ENCODE peak calls at places on chromosomes 12 and 14, in four cellular contexts. H, F, X and A are unnamed samples. For H3K27me3, the result is how much of the 10 kb centered on the place peaks cover.

GRCh38 chr12:61355105-61355504 is 905.1 kb upstream of the USP15 start:
- DNase-seq in H (no peak), F (no peak), X (no peak), A (no peak)

GRCh38 chr14:64196668-64197411 is 97.3 kb downstream of the ESR2 start:
- DNase-seq in F (no peak), H (peak), X (peak), A (no peak)

GRCh38 chr14:97524579-97525319 is 727.6 kb downstream of the VRK1 start:
- DNase-seq in H (no peak), F (no peak), X (no peak), A (no peak)

GRCh38 chr14:90396342-90397339 is at the start of gene CALM1:
- DNase-seq in X (peak), F (peak), H (peak), A (peak)

GRCh38 chr12:574475-575128 is 88.6 kb downstream of the NINJ2 start:
- DNase-seq in H (peak), X (no peak), F (peak), A (no peak)

GRCh38 chr12:61452076-61452475 is 808.1 kb upstream of the USP15 start:
- DNase-seq in H (no peak), F (no peak), X (peak), A (peak)

GRCh38 chr14:22791302-22791701 is 23.9 kb downstream of the SLC7A7 start:
- DNase-seq in F (no peak), X (peak), H (peak), A (peak)

GRCh38 chr12:55172686-55173085 is 46.5 kb downstream of the OR9K2 start:
- DNase-seq in X (no peak), F (no peak), H (no peak), A (no peak)

GRCh38 chr12:42474391-42474790 is 115.2 kb downstream of the PRICKLE1 start:
- DNase-seq in F (no peak), H (peak), X (no peak), A (peak)

GRCh38 chr12:53777936-53778644 is 26.3 kb upstream of the CISTR start:
- DNase-seq in H (no peak), X (no peak), F (no peak), A (no peak)

GRCh38 chr14:67566908-67567307 is 33.2 kb downstream of the PIGH start:
- DNase-seq in F (peak), X (no peak), H (no peak), A (no peak)

GRCh38 chr12:18340796-18341195 is 79.5 kb downstream of the PIK3C2G start:
- DNase-seq in F (no peak), H (no peak), X (no peak), A (no peak)

GRCh38 chr14:73746540-73747385 is 32.6 kb upstream of the PNMA1 start:
- DNase-seq in H (no peak), F (peak), X (no peak), A (no peak)

GRCh38 chr14:89908712-89909450 is 45.6 kb downstream of the EFCAB11 start:
- DNase-seq in H (no peak), X (no peak), F (no peak), A (no peak)

GRCh38 chr14:81594012-81594411 is 60.4 kb upstream of the SEL1L start:
- DNase-seq in H (no peak), X (no peak), F (peak), A (no peak)

GRCh38 chr12:65619018-65619417 is 205.3 kb upstream of the HMGA2 start:
- DNase-seq in X (no peak), H (no peak), F (no peak), A (no peak)

GRCh38 chr12:76341436-76342030 is 6.7 kb downstream of the BBS10 start:
- DNase-seq in H (peak), X (no peak), F (no peak), A (peak)

GRCh38 chr12:45433441-45433868 is 217.6 kb downstream of the ANO6 start:
- DNase-seq in X (no peak), H (peak), F (no peak), A (no peak)

GRCh38 chr14:104504172-104504735 is 75.3 kb upstream of the C14orf180 start:
- DNase-seq in H (no peak), X (no peak), F (no peak), A (no peak)
- H3K27me3 ChIP-seq in H (under half), X (under half), F (under half), A (half or more)

GRCh38 chr12:11823043-11823442 is 173.6 kb downstream of the ETV6 start:
- DNase-seq in X (peak), H (peak), F (no peak), A (no peak)
- H3K27ac ChIP-seq in X (peak), H (peak), F (peak), A (no peak)

DNA sequence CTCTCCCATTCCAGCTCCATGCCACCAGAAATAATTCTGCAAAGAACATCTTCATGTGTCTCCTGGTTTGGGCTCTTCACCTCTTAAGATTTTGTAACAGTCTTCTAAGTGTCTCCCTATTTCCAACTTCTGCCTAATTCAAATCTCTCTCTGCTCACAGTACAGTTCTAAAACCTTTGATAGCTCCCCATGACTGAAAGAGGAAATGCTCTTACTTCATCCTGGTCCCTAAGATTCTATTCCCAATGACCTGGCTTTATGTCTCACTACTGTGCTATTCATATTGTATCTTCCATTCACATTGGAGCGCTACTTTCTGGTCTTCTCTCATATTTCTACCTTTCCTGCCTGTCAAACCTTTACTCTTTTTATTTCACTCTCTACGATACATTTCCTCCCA is 1.6 kb downstream of the AMN1 start:
- DNase-seq in X (no peak), F (no peak), H (no peak), A (no peak)
- TF ChIP-seq CTCF in X (no peak), F (no peak), H (no peak), A (no peak)

GRCh38 chr12:113747048-113747447 is 219.1 kb downstream of the RBM19 start:
- DNase-seq in H (no peak), X (no peak), F (no peak), A (no peak)
- H3K27me3 ChIP-seq in H (under half), X (under half), F (under half), A (under half)

GRCh38 chr12:111428081-111428727 is 22.5 kb downstream of the SH2B3 start:
- DNase-seq in X (no peak), F (no peak), H (no peak), A (no peak)
- H3K27ac ChIP-seq in X (peak), F (peak), H (no peak), A (no peak)

GRCh38 chr12:92735131-92735721 is 32.4 kb downstream of the PLEKHG7 start:
- DNase-seq in H (peak), F (no peak), X (peak), A (peak)
- TF ChIP-seq CTCF in H (no peak), F (no peak), X (peak), A (peak)

GRCh38 chr12:132348176-132348575 is 18.8 kb upstream of the GALNT9 start:
- DNase-seq in F (no peak), H (no peak), X (no peak), A (no peak)
- H3K27me3 ChIP-seq in F (under half), H (under half), X (under half), A (half or more)

GRCh38 chr12:106145539-106146447 is 7.0 kb upstream of the NUAK1 start:
- DNase-seq in H (no peak), X (no peak), F (no peak), A (no peak)

GRCh38 chr12:106147956-106148355 is 9.2 kb upstream of the NUAK1 start:
- DNase-seq in H (no peak), F (peak), X (no peak), A (no peak)

GRCh38 chr12:106142591-106143261 is 4.0 kb upstream of the NUAK1 start:
- DNase-seq in F (no peak), X (no peak), H (no peak), A (no peak)

GRCh38 chr12:106146987-106147386 is 8.2 kb upstream of the NUAK1 start:
- DNase-seq in X (no peak), F (no peak), H (no peak), A (no peak)

GRCh38 chr12:106144847-106145246 is 6.1 kb upstream of the NUAK1 start:
- DNase-seq in H (no peak), X (peak), F (no peak), A (no peak)
- H3K27ac ChIP-seq in H (no peak), X (no peak), F (no peak), A (no peak)

GRCh38 chr12:46470975-46471374 is 98.4 kb upstream of the SLC38A2 start:
- DNase-seq in F (no peak), H (no peak), X (no peak), A (peak)

GRCh38 chr12:46465307-46465706 is 92.7 kb upstream of the SLC38A2 start:
- DNase-seq in H (no peak), X (no peak), F (no peak), A (no peak)

GRCh38 chr12:46470039-46470627 is 97.6 kb upstream of the SLC38A2 start:
- DNase-seq in F (no peak), H (no peak), X (no peak), A (no peak)

GRCh38 chr12:46468813-46469212 is 96.2 kb upstream of the SLC38A2 start:
- DNase-seq in X (no peak), F (no peak), H (no peak), A (no peak)

GRCh38 chr12:46468159-46468558 is 95.6 kb upstream of the SLC38A2 start:
- DNase-seq in F (no peak), X (peak), H (peak), A (peak)
- TF ChIP-seq CTCF in F (no peak), X (peak), H (no peak), A (no peak)

GRCh38 chr12:106903241-106903950 is 52.3 kb upstream of the TMEM263 start:
- DNase-seq in H (peak), F (peak), X (peak), A (peak)

GRCh38 chr12:106901276-106901675 is 54.4 kb upstream of the TMEM263 start:
- DNase-seq in F (no peak), H (peak), X (no peak), A (no peak)

GRCh38 chr12:106900554-106900953 is 55.2 kb upstream of the TMEM263 start:
- DNase-seq in F (no peak), X (no peak), H (no peak), A (peak)

GRCh38 chr12:106898001-106898966 is 57.4 kb upstream of the TMEM263 start:
- DNase-seq in F (no peak), H (no peak), X (no peak), A (no peak)

DNA sequence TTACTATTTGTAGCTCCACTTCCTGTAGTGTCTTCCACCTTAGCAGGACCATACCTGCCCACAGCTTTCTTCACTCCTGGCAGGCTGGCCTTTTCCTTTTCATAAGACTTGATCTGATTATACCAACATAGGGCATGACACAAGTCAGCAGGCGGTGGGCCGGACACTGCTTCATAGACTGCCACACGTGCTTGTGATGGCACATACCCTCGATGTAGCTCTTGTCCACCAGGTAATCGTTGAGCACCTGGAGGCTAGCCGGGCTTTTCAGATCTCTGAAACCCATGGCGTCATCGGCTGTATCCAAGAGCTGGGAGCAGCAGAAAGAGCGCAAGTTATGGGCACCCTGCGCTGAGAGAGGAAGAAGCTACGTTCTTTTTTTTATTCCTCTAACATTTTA is 53.7 kb upstream of the TMEM263 start:
- DNase-seq in H (no peak), X (no peak), F (no peak), A (no peak)
- H3K27me3 ChIP-seq in H (under half), X (under half), F (under half), A (under half)